ENCODE peak calls at places on chromosome 18, in eight cellular contexts. One of them, this sample, is unnamed.

GRCh38 chr18:80154293-80154692 is 45.2 kb downstream of the ADNP2 start:
- DNase-seq in neural progenitor cell: peak; percentile 47
- DNase-seq in HCT116: no peak
- DNase-seq in astrocyte: no peak
- DNase-seq in PC-9: no peak
- DNase-seq in keratinocyte: no peak
- DNase-seq in OCI-LY7: peak; percentile 36
- DNase-seq in H9: peak; percentile 50
- DNase-seq in this sample: no peak

GRCh38 chr18:13223341-13224148 is 5.0 kb downstream of the LDLRAD4 start:
- DNase-seq in neural progenitor cell: peak; percentile 21
- DNase-seq in HCT116: no peak
- DNase-seq in astrocyte: no peak
- DNase-seq in PC-9: no peak
- DNase-seq in keratinocyte: no peak
- DNase-seq in OCI-LY7: no peak
- DNase-seq in H9: no peak
- DNase-seq in this sample: no peak

GRCh38 chr18:48829443-48830149 is 121.2 kb downstream of the SMAD7 start:
- DNase-seq in neural progenitor cell: peak; percentile 75
- DNase-seq in HCT116: no peak
- DNase-seq in astrocyte: no peak
- DNase-seq in PC-9: no peak
- DNase-seq in keratinocyte: no peak
- DNase-seq in OCI-LY7: no peak
- DNase-seq in H9: peak; percentile 64
- DNase-seq in this sample: no peak

GRCh38 chr18:58788971-58789797 is 75.5 kb upstream of the ZNF532 start:
- DNase-seq in neural progenitor cell: peak; percentile 67
- DNase-seq in HCT116: no peak
- DNase-seq in astrocyte: peak; percentile 77
- DNase-seq in PC-9: peak; percentile 58
- DNase-seq in keratinocyte: no peak
- DNase-seq in OCI-LY7: no peak
- DNase-seq in H9: peak; percentile 64
- DNase-seq in this sample: peak; percentile 81

GRCh38 chr18:63879684-63880083 is 7.8 kb upstream of the SERPINB2 start:
- DNase-seq in neural progenitor cell: no peak
- DNase-seq in HCT116: no peak
- DNase-seq in astrocyte: peak; percentile 7
- DNase-seq in PC-9: peak; percentile 36
- DNase-seq in keratinocyte: no peak
- DNase-seq in OCI-LY7: no peak
- DNase-seq in H9: no peak
- DNase-seq in this sample: no peak

GRCh38 chr18:38790303-38790702 is 1224.7 kb upstream of the CELF4 start:
- DNase-seq in neural progenitor cell: peak; percentile 34
- DNase-seq in HCT116: no peak
- DNase-seq in astrocyte: no peak
- DNase-seq in PC-9: no peak
- DNase-seq in keratinocyte: no peak
- DNase-seq in OCI-LY7: no peak
- DNase-seq in H9: peak; percentile 32
- DNase-seq in this sample: no peak

GRCh38 chr18:60417946-60418345 is 45.4 kb upstream of the MC4R start:
- DNase-seq in neural progenitor cell: no peak
- DNase-seq in HCT116: no peak
- DNase-seq in astrocyte: no peak
- DNase-seq in PC-9: no peak
- DNase-seq in keratinocyte: no peak
- DNase-seq in OCI-LY7: no peak
- DNase-seq in H9: no peak
- DNase-seq in this sample: no peak

GRCh38 chr18:10431680-10432079 is 22.8 kb upstream of the APCDD1 start:
- DNase-seq in neural progenitor cell: no peak
- DNase-seq in HCT116: no peak
- DNase-seq in astrocyte: no peak
- DNase-seq in PC-9: no peak
- DNase-seq in keratinocyte: no peak
- DNase-seq in OCI-LY7: no peak
- DNase-seq in H9: no peak
- DNase-seq in this sample: no peak

GRCh38 chr18:76923485-76924085 is 101.2 kb downstream of the ZNF236 start:
- DNase-seq in neural progenitor cell: peak; percentile 46
- DNase-seq in HCT116: peak; percentile 34
- DNase-seq in astrocyte: no peak
- DNase-seq in PC-9: no peak
- DNase-seq in keratinocyte: peak; percentile 4
- DNase-seq in OCI-LY7: no peak
- DNase-seq in H9: peak; percentile 65
- DNase-seq in this sample: no peak

GRCh38 chr18:845152-845819 is 33.2 kb upstream of the YES1 start:
- DNase-seq in neural progenitor cell: no peak
- DNase-seq in HCT116: peak; percentile 81
- DNase-seq in astrocyte: peak; percentile 83
- DNase-seq in PC-9: peak; percentile 86
- DNase-seq in keratinocyte: no peak
- DNase-seq in OCI-LY7: no peak
- DNase-seq in H9: no peak
- DNase-seq in this sample: peak; percentile 83

GRCh38 chr18:23209796-23210195 is 74.5 kb downstream of the CABLES1 start:
- DNase-seq in neural progenitor cell: no peak
- DNase-seq in HCT116: no peak
- DNase-seq in astrocyte: no peak
- DNase-seq in PC-9: no peak
- DNase-seq in keratinocyte: no peak
- DNase-seq in OCI-LY7: no peak
- DNase-seq in H9: no peak
- DNase-seq in this sample: no peak

GRCh38 chr18:2302628-2303516 is 268.4 kb downstream of the METTL4 start:
- DNase-seq in neural progenitor cell: no peak
- DNase-seq in HCT116: peak; percentile 68
- DNase-seq in astrocyte: peak; percentile 67
- DNase-seq in PC-9: peak; percentile 92
- DNase-seq in keratinocyte: peak; percentile 25
- DNase-seq in OCI-LY7: no peak
- DNase-seq in H9: no peak
- DNase-seq in this sample: no peak

GRCh38 chr18:2302012-2302411 is 269.3 kb downstream of the METTL4 start:
- DNase-seq in neural progenitor cell: no peak
- DNase-seq in HCT116: no peak
- DNase-seq in astrocyte: no peak
- DNase-seq in PC-9: no peak
- DNase-seq in keratinocyte: no peak
- DNase-seq in OCI-LY7: no peak
- DNase-seq in H9: no peak
- DNase-seq in this sample: no peak

GRCh38 chr18:2304378-2305175 is 266.7 kb downstream of the METTL4 start:
- DNase-seq in neural progenitor cell: no peak
- DNase-seq in HCT116: no peak
- DNase-seq in astrocyte: peak; percentile 20
- DNase-seq in PC-9: peak; percentile 95
- DNase-seq in keratinocyte: peak; percentile 15
- DNase-seq in OCI-LY7: no peak
- DNase-seq in H9: no peak
- DNase-seq in this sample: no peak

GRCh38 chr18:2303517-2304238 is 267.6 kb downstream of the METTL4 start:
- DNase-seq in neural progenitor cell: no peak
- DNase-seq in HCT116: no peak
- DNase-seq in astrocyte: peak; percentile 65
- DNase-seq in PC-9: peak; percentile 73
- DNase-seq in keratinocyte: no peak
- DNase-seq in OCI-LY7: no peak
- DNase-seq in H9: no peak
- DNase-seq in this sample: no peak

GRCh38 chr18:2301316-2301715 is 270.0 kb downstream of the METTL4 start:
- DNase-seq in neural progenitor cell: no peak
- DNase-seq in HCT116: no peak
- DNase-seq in astrocyte: no peak
- DNase-seq in PC-9: no peak
- DNase-seq in keratinocyte: no peak
- DNase-seq in OCI-LY7: no peak
- DNase-seq in H9: no peak
- DNase-seq in this sample: no peak
- H2AFZ ChIP-seq in neural progenitor cell: no peak overlapping the region
- H2AFZ ChIP-seq in HCT116: peak overlapping the region; percentile 11
- H2AFZ ChIP-seq in astrocyte: no peak overlapping the region
- H2AFZ ChIP-seq in PC-9: peak overlapping the region; percentile 4
- H2AFZ ChIP-seq in keratinocyte: no peak overlapping the region
- H2AFZ ChIP-seq in OCI-LY7: no peak overlapping the region
- H2AFZ ChIP-seq in H9: no peak overlapping the region
- H2AFZ ChIP-seq in this sample: no peak overlapping the region

GRCh38 chr18:75071866-75072671 is 136.9 kb downstream of the PTGR3 start:
- DNase-seq in neural progenitor cell: no peak
- DNase-seq in HCT116: no peak
- DNase-seq in astrocyte: no peak
- DNase-seq in PC-9: no peak
- DNase-seq in keratinocyte: no peak
- DNase-seq in OCI-LY7: no peak
- DNase-seq in H9: no peak
- DNase-seq in this sample: no peak

GRCh38 chr18:75073654-75074053 is 135.3 kb downstream of the PTGR3 start:
- DNase-seq in neural progenitor cell: no peak
- DNase-seq in HCT116: no peak
- DNase-seq in astrocyte: no peak
- DNase-seq in PC-9: no peak
- DNase-seq in keratinocyte: no peak
- DNase-seq in OCI-LY7: no peak
- DNase-seq in H9: no peak
- DNase-seq in this sample: no peak

GRCh38 chr18:75071484-75071785 is 137.5 kb downstream of the PTGR3 start:
- DNase-seq in neural progenitor cell: no peak
- DNase-seq in HCT116: no peak
- DNase-seq in astrocyte: no peak
- DNase-seq in PC-9: no peak
- DNase-seq in keratinocyte: no peak
- DNase-seq in OCI-LY7: no peak
- DNase-seq in H9: no peak
- DNase-seq in this sample: no peak

GRCh38 chr18:75074196-75075015 is 134.5 kb downstream of the PTGR3 start:
- DNase-seq in neural progenitor cell: no peak
- DNase-seq in HCT116: no peak
- DNase-seq in astrocyte: no peak
- DNase-seq in PC-9: no peak
- DNase-seq in keratinocyte: no peak
- DNase-seq in OCI-LY7: no peak
- DNase-seq in H9: no peak
- DNase-seq in this sample: no peak

DNA sequence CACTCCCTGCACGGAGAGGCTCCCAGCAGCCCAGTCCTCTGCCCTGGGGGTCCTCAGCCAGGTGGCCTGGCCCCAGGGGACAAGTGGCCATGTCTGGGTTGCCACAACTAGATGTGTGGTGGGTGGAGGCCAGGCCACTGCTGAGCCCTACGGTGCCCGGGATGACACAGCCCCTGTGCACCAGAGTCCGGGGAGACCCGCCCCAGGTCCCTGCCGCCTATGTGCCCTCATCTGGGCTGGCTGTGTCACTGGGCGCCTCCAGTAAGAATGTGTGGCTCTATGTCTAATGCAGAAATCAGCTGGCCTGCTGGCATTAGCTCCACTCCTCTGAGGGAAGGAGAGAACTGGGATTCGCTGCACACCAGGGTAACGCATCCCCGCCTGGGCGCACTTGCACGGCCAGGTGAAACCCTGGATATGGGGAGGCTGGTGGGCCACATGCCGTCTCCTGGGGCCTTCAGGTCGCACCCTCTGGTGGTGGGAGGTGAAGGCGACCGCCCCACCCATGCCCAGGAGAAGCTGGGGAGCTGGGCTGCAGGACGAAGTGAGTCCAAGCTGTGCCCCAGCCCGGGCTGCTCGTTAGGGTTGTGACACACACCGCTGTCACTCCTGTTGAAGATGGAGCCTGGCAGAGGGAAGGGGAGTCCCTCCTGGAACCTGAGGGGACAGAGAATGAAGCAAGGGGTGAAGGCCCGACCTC is 136.1 kb downstream of the PTGR3 start:
- DNase-seq in neural progenitor cell: no peak
- DNase-seq in HCT116: no peak
- DNase-seq in astrocyte: no peak
- DNase-seq in PC-9: no peak
- DNase-seq in keratinocyte: no peak
- DNase-seq in OCI-LY7: no peak
- DNase-seq in H9: no peak
- DNase-seq in this sample: no peak
- H3K4me2 ChIP-seq in neural progenitor cell: no peak overlapping the region
- H3K4me2 ChIP-seq in HCT116: no peak overlapping the region
- H3K4me2 ChIP-seq in astrocyte: no peak overlapping the region
- H3K4me2 ChIP-seq in PC-9: no peak overlapping the region
- H3K4me2 ChIP-seq in keratinocyte: no peak overlapping the region
- H3K4me2 ChIP-seq in OCI-LY7: no peak overlapping the region
- H3K4me2 ChIP-seq in H9: no peak overlapping the region
- H3K4me2 ChIP-seq in this sample: no peak overlapping the region

GRCh38 chr18:68147728-68148127 is 567.2 kb downstream of the TMX3 start:
- DNase-seq in neural progenitor cell: no peak
- DNase-seq in HCT116: no peak
- DNase-seq in astrocyte: peak; percentile 8
- DNase-seq in PC-9: no peak
- DNase-seq in keratinocyte: no peak
- DNase-seq in OCI-LY7: no peak
- DNase-seq in H9: no peak
- DNase-seq in this sample: peak; percentile 13

GRCh38 chr18:68150976-68151375 is 563.9 kb downstream of the TMX3 start:
- DNase-seq in neural progenitor cell: no peak
- DNase-seq in HCT116: no peak
- DNase-seq in astrocyte: no peak
- DNase-seq in PC-9: no peak
- DNase-seq in keratinocyte: no peak
- DNase-seq in OCI-LY7: no peak
- DNase-seq in H9: no peak
- DNase-seq in this sample: no peak

GRCh38 chr18:68148862-68149261 is 566.0 kb downstream of the TMX3 start:
- DNase-seq in neural progenitor cell: peak; percentile 70
- DNase-seq in HCT116: no peak
- DNase-seq in astrocyte: no peak
- DNase-seq in PC-9: no peak
- DNase-seq in keratinocyte: no peak
- DNase-seq in OCI-LY7: no peak
- DNase-seq in H9: peak; percentile 29
- DNase-seq in this sample: no peak

GRCh38 chr18:68152770-68153169 is 562.1 kb downstream of the TMX3 start:
- DNase-seq in neural progenitor cell: peak; percentile 17
- DNase-seq in HCT116: no peak
- DNase-seq in astrocyte: no peak
- DNase-seq in PC-9: no peak
- DNase-seq in keratinocyte: no peak
- DNase-seq in OCI-LY7: no peak
- DNase-seq in H9: peak; percentile 79
- DNase-seq in this sample: no peak
- TF ChIP-seq CTCF in neural progenitor cell: peak; percentile 22
- TF ChIP-seq CTCF in HCT116: no peak
- TF ChIP-seq CTCF in astrocyte: no peak
- TF ChIP-seq CTCF in PC-9: no peak
- TF ChIP-seq CTCF in keratinocyte: no peak
- TF ChIP-seq CTCF in OCI-LY7: no peak
- TF ChIP-seq CTCF in H9: peak; percentile 68
- TF ChIP-seq CTCF in this sample: no peak

DNA sequence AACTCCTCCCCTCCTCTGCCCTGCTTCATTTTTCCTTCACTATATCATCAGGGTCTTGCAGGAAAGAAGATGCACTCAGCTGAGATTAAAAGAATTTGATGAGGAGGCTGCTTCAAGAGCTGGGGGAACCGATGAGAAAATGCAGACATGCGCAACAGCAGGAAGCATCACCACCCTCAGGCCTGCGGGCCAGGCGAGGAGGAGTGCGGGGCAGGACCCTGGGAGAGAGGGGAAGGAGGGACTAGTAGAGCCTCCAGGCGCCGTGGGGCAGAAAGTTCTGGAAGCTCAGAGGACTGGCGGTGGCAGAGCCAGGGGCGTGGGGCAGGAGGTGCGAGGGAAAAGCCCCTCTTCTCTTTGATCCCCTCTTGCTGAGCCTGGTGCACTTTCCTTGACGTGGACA is 108.2 kb downstream of the CD226 start:
- DNase-seq in neural progenitor cell: no peak
- DNase-seq in HCT116: no peak
- DNase-seq in astrocyte: no peak
- DNase-seq in PC-9: no peak
- DNase-seq in keratinocyte: no peak
- DNase-seq in OCI-LY7: no peak
- DNase-seq in H9: peak; percentile 50
- DNase-seq in this sample: no peak
- H2AFZ ChIP-seq in neural progenitor cell: no peak overlapping the region
- H2AFZ ChIP-seq in HCT116: no peak overlapping the region
- H2AFZ ChIP-seq in astrocyte: no peak overlapping the region
- H2AFZ ChIP-seq in PC-9: no peak overlapping the region
- H2AFZ ChIP-seq in keratinocyte: no peak overlapping the region
- H2AFZ ChIP-seq in OCI-LY7: no peak overlapping the region
- H2AFZ ChIP-seq in H9: no peak overlapping the region
- H2AFZ ChIP-seq in this sample: no peak overlapping the region

This sample was measured in fibroblast of lung.